ENCODE peak calls at places on chromosomes 1 and 21, in six cellular contexts. N is HepG2, X is H1, M is K562, E is SK-N-SH, U is GM12878. C is an unnamed sample.
A peak's percentile ranks its signal among the peaks of the same experiment; 100 is the strongest.

GRCh38 chr1:28417441-28418277 is 48.1 kb downstream of the PHACTR4 start:
- DNase-seq in N (no peak), X (no peak), M (no peak), E (peak; percentile 40), U (no peak), C (no peak)

GRCh38 chr1:51410568-51411460 is 80.5 kb upstream of the TTC39A start:
- DNase-seq in N (peak; percentile 48), X (no peak), M (no peak), E (no peak), U (no peak), C (peak; percentile 7)

GRCh38 chr1:68113961-68114360 is 63.5 kb upstream of the DIRAS3 start:
- DNase-seq in N (no peak), X (peak; percentile 11), M (no peak), E (no peak), U (no peak), C (no peak)

GRCh38 chr1:1157033-1157365 is 16.7 kb upstream of the TTLL10 start:
- DNase-seq in N (no peak), X (no peak), M (no peak), E (peak; percentile 70), U (no peak), C (no peak)

GRCh38 chr1:94623560-94624148 is 82.1 kb upstream of the F3 start:
- DNase-seq in N (no peak), X (peak; percentile 55), M (no peak), E (no peak), U (no peak), C (no peak)

GRCh38 chr1:209727785-209728184 is 23.1 kb downstream of the HSD11B1 start:
- DNase-seq in N (no peak), X (no peak), M (no peak), E (no peak), U (no peak), C (no peak)

GRCh38 chr1:45346473-45346872 is 6.2 kb upstream of the MUTYH start:
- DNase-seq in N (no peak), X (no peak), M (no peak), E (no peak), U (no peak), C (no peak)

GRCh38 chr1:245604979-245605378 is 450.2 kb downstream of the KIF26B start:
- DNase-seq in N (no peak), X (no peak), M (no peak), E (no peak), U (no peak), C (no peak)

GRCh38 chr1:246632584-246633168 is 66.4 kb downstream of the CNST start:
- DNase-seq in N (no peak), X (no peak), M (no peak), E (no peak), U (no peak), C (peak; percentile 9)

GRCh38 chr1:39623053-39623452 is 16.4 kb downstream of the HEYL start:
- DNase-seq in N (no peak), X (no peak), M (peak; percentile 17), E (peak; percentile 45), U (no peak), C (no peak)

GRCh38 chr1:6512908-6513280 is 21.4 kb upstream of the PLEKHG5 start:
- DNase-seq in N (no peak), X (no peak), M (no peak), E (no peak), U (no peak), C (no peak)

GRCh38 chr1:226625326-226625725 is 76.8 kb downstream of the STUM start:
- DNase-seq in N (no peak), X (no peak), M (no peak), E (no peak), U (no peak), C (no peak)

GRCh38 chr1:84853743-84854721 is 39.0 kb downstream of the LPAR3 start:
- DNase-seq in N (no peak), X (no peak), M (no peak), E (no peak), U (peak; percentile 74), C (no peak)

GRCh38 chr1:211330282-211330936 is 3.8 kb downstream of the TRAF5 start:
- DNase-seq in N (no peak), X (peak; percentile 42), M (no peak), E (no peak), U (no peak), C (no peak)

GRCh38 chr1:198932351-198932991 is 293.6 kb downstream of the PTPRC start:
- DNase-seq in N (no peak), X (no peak), M (no peak), E (no peak), U (no peak), C (no peak)

GRCh38 chr1:162391790-162392563 is 10.4 kb downstream of the C1orf226 start:
- DNase-seq in N (peak; percentile 28), X (peak; percentile 40), M (peak; percentile 63), E (peak; percentile 54), U (no peak), C (peak; percentile 46)

GRCh38 chr1:59143824-59144223 is 153.1 kb upstream of the FGGY start:
- DNase-seq in N (no peak), X (no peak), M (no peak), E (no peak), U (no peak), C (no peak)
- TF ChIP-seq JUND in N (no peak), X (no peak), M (no peak), E (no peak), U (no peak), C (no peak)

GRCh38 chr1:192557841-192558595 is 17.6 kb upstream of the RGS1 start:
- DNase-seq in N (no peak), X (no peak), M (no peak), E (no peak), U (no peak), C (no peak)

GRCh38 chr1:192552619-192553225 is 22.9 kb upstream of the RGS1 start:
- DNase-seq in N (no peak), X (no peak), M (no peak), E (no peak), U (no peak), C (no peak)

GRCh38 chr1:192555399-192555798 is 20.2 kb upstream of the RGS1 start:
- DNase-seq in N (no peak), X (no peak), M (no peak), E (no peak), U (no peak), C (no peak)

GRCh38 chr1:192553741-192554140 is 21.8 kb upstream of the RGS1 start:
- DNase-seq in N (no peak), X (no peak), M (no peak), E (no peak), U (no peak), C (no peak)

DNA sequence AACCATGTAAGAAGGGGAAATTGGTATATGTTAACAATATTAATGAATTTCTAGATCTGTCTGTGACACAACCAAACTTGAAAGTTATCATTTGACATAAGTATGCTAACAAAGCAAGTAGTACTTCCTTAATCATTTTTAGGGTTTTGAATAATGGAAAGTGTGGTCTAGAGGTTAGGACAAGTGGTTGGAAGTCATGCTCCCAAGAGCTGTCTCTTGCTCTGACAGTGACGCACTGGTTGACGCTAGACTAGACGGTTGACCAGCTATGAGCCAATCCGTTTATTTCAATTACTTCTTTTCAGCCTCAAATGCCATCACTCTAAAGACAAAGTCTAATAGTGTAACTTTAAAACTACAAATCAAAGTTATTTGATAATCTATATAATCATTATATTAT is 20.7 kb upstream of the RGS1 start:
- DNase-seq in N (no peak), X (no peak), M (no peak), E (no peak), U (no peak), C (no peak)
- TF ChIP-seq JUND in N (no peak), X (no peak), M (no peak), E (no peak), U (no peak), C (no peak)

DNA sequence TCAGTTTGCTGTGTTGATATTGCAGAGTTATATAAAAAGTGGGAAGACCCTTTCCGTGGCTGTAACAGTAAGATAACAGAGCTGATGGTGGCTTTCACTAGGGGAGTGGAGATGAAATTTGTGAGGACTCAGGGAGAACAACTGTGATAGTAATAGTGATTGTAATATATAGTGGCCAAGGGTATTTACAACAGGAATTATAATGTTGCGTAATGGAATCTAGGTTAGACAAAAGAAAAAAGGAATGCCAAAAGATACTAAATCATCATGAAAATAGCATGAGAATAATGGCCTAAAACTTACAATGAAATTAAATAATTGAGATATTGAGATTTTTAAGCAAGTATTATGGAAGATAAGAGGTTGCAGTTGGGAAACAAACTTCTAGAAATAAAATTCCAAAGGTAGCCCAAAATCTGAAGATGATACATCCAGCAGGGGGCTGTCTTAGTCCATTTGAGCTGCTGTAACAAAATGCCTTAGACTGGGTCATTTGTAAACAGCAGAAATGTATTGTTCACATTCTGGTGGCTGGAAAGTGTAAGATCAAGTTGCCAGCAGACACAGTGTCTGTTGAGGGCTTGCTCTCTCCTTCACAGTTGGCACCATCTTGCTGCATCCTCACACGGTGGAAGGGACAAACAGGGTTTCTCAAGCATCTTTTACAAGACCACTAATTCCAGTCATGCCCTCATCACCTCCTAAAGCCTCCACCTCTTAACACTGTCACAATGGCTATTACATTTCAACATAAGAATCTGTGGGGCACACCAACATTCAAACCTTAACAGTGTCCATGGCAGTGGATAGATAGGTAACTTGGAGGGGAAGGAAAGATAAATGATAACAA is 711.2 kb downstream of the MRPL39 start:
- DNase-seq in N (no peak), X (peak; percentile 48), M (no peak), E (peak; percentile 1), U (peak; percentile 49), C (no peak)
- TF ChIP-seq JUND in N (no peak), X (no peak), M (no peak), E (no peak), U (no peak), C (no peak)

DNA sequence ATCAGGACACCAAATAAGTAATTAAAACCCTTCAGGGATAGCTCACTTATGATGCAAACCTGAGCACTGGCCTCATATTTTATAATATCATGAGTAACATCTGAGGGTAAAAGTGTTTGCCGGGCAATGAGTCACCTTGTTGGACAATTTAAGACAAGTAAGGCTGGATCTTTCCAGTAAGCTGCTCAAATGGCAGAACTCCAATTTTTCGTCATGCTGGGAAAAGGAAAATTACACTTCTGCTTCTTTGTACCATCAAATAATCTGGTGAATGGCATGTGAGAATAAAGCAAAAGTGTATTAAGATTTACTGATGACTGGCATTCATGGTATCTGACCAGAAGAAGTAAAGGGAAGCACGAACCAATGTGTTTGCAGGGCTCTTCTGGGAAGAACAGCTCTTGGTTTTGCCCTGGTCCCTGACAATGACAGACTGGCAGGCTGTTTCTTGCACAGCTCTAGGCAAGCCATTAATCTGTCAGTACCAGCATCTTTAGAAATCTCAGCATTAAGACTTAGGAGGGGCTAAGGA is 392.2 kb downstream of the VAV3 start:
- DNase-seq in N (no peak), X (no peak), M (no peak), E (no peak), U (no peak), C (peak; percentile 75)
- TF ChIP-seq JUND in N (no peak), X (no peak), M (no peak), E (no peak), U (no peak), C (peak; percentile 87)

DNA sequence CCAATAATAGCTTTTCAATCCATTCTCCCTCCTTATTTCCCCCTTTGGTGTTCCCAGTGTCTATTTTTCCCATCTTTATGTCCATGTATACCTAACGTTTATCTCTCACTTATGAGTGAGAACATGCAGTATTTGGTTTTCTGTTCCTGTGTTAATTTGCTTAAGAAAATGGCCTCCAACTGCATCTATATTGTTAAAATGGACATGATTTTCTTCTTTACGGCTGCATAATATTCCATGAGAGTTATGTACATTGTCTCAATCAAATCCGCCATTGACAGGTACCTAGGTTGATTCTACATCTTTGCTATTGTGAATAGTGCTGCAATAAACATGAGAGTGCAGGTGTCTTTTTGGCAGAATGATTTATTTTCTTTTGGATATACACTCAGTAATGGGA is 126.7 kb downstream of the CTH start:
- DNase-seq in N (no peak), X (no peak), M (no peak), E (no peak), U (no peak), C (no peak)
- TF ChIP-seq JUND in N (no peak), X (no peak), M (no peak), E (no peak), U (no peak), C (no peak)

GRCh38 chr1:231460614-231461013 is 38.5 kb upstream of the EGLN1 start:
- DNase-seq in N (no peak), X (no peak), M (no peak), E (no peak), U (peak; percentile 40), C (no peak)
- TF ChIP-seq JUND in N (no peak), X (no peak), M (no peak), E (no peak), U (no peak), C (no peak)

C was measured in T47D.